ENCODE peak calls at places on chromosomes 12 and 14, in five cellular contexts. S, V, X, P and L are unnamed samples.

GRCh38 chr14:99674064-99674650 is 9.9 kb upstream of the CYP46A1 start:
- DNase-seq in S (no peak), P (no peak), V (no peak), X (no peak), L (no peak)

GRCh38 chr14:99564903-99565259 is 39.1 kb downstream of the CCDC85C start:
- DNase-seq in S (no peak), V (no peak), P (no peak), X (no peak), L (no peak)

GRCh38 chr14:76761198-76761848 is at the start of gene VASH1:
- DNase-seq in V (peak), P (no peak), X (peak), S (peak), L (peak)

GRCh38 chr12:61355105-61355504 is 905.1 kb upstream of the USP15 start:
- DNase-seq in P (no peak), V (no peak), S (no peak), X (no peak), L (no peak)

GRCh38 chr12:34403706-34404376 is 381.5 kb downstream of the ALG10 start:
- DNase-seq in S (no peak), P (no peak), V (no peak), X (no peak), L (no peak)

GRCh38 chr14:52131640-52132320 is 62.9 kb upstream of the NID2 start:
- DNase-seq in V (peak), X (peak), P (peak), S (peak), L (peak)

GRCh38 chr14:68557648-68558047 is 235.2 kb downstream of the ZFP36L1 start:
- DNase-seq in S (no peak), X (no peak), V (no peak), P (no peak), L (no peak)

GRCh38 chr14:88040141-88040540 is 35.2 kb downstream of the GPR65 start:
- DNase-seq in X (no peak), P (no peak), V (no peak), S (no peak), L (no peak)

GRCh38 chr12:116489116-116489515 is 70.1 kb upstream of the MAP1LC3B2 start:
- DNase-seq in P (no peak), S (no peak), X (no peak), V (no peak), L (no peak)

GRCh38 chr14:65095633-65096205 is 6.6 kb downstream of the MAX start:
- DNase-seq in S (no peak), P (no peak), V (peak), X (peak), L (peak)

GRCh38 chr14:100652739-100653138 is 65.5 kb upstream of the BEGAIN start:
- DNase-seq in S (no peak), X (no peak), V (no peak), P (no peak), L (no peak)

GRCh38 chr12:81758421-81759214 is 532 bp downstream of the PPFIA2 start:
- DNase-seq in V (no peak), P (peak), X (peak), S (peak), L (peak)

GRCh38 chr12:98998697-98999299 is 353.7 kb downstream of the APAF1 start:
- DNase-seq in S (peak), P (peak), X (peak), V (peak), L (peak)

GRCh38 chr14:75119056-75119455 is 7.8 kb downstream of the NEK9 start:
- DNase-seq in X (peak), P (no peak), S (no peak), V (no peak), L (no peak)

GRCh38 chr14:85250369-85250768 is 279.6 kb upstream of the FLRT2 start:
- DNase-seq in P (no peak), X (no peak), V (no peak), S (peak), L (no peak)

GRCh38 chr12:51864701-51865469 is 16.4 kb upstream of the FIGNL2 start:
- DNase-seq in X (peak), S (peak), P (no peak), V (no peak), L (peak)

GRCh38 chr14:20438664-20439063 is 2.7 kb upstream of the KLHL33 start:
- DNase-seq in P (no peak), S (no peak), V (no peak), X (no peak), L (no peak)

GRCh38 chr12:6826734-6827436 is 1.3 kb upstream of the P3H3 start:
- DNase-seq in V (no peak), X (no peak), S (no peak), P (no peak), L (no peak)

GRCh38 chr12:22625671-22626251 is 790 bp downstream of the ETNK1 start:
- DNase-seq in S (peak), V (no peak), P (no peak), X (peak), L (peak)

GRCh38 chr14:65373011-65373670 is 39.4 kb upstream of the FUT8 start:
- DNase-seq in X (no peak), S (no peak), P (no peak), V (no peak), L (no peak)

GRCh38 chr12:1918081-1918874 is at the start of gene CACNA2D4:
- DNase-seq in P (no peak), S (no peak), V (no peak), X (no peak), L (no peak)
- H3K4me3 ChIP-seq in P (no peak), S (no peak), V (no peak), X (no peak), L (no peak)

DNA sequence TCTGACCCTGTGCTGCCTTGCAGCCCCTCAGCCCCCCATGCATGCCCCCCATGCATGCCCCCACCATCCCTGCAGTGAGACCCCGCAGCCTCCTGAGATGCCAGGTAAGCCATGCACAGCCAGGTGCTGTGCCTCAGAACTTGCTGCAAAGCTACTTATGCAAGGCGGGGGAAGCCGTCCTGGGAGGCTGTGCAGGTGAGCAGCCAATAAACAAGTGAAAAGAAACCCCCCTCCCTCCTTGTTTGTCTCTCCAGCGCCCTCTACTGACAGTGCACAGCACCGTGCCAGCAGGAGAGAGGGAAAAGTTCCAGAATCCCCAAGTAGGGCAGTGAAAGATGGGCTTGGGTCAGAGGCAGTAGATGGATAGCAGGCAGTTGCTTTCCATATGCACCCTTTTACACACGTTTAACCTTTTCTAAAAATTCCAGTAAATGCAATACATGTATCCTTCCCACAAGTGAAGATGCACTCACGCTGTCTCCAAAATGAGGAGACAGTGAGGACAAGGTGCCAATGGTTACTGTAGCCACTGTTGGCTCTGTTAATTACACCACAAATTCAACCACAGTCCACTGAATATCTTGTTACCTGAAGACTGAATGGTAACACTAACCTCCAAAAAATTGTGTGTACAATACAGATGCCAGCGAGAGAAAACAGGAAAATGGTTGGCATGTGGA is 18.0 kb downstream of the TNFAIP2 start:
- DNase-seq in V (no peak), P (no peak), S (peak), X (peak), L (peak)
- H3K4me3 ChIP-seq in V (no peak), P (no peak), S (no peak), X (no peak), L (no peak)

GRCh38 chr12:101616027-101616494 is 21.3 kb downstream of the MYBPC1 start:
- DNase-seq in V (no peak), P (peak), X (peak), S (no peak), L (no peak)
- H3K4me3 ChIP-seq in V (no peak), P (peak), X (no peak), S (no peak), L (no peak)

GRCh38 chr12:50059440-50060119 is 2.2 kb downstream of the ASIC1 start:
- DNase-seq in X (no peak), S (no peak), P (no peak), V (no peak), L (no peak)
- H3K4me3 ChIP-seq in X (no peak), S (no peak), P (no peak), V (no peak), L (no peak)

GRCh38 chr12:30694971-30695326 is 720 bp downstream of the IPO8 start:
- DNase-seq in V (no peak), S (peak), X (peak), P (no peak), L (peak)

GRCh38 chr12:30696943-30697342 is 1.3 kb upstream of the IPO8 start:
- DNase-seq in X (no peak), P (no peak), S (no peak), V (no peak), L (no peak)

GRCh38 chr12:30696103-30696408 is 387 bp upstream of the IPO8 start:
- DNase-seq in S (no peak), V (no peak), P (no peak), X (no peak), L (no peak)

GRCh38 chr12:30695327-30696102 is at the start of gene IPO8:
- DNase-seq in X (peak), P (peak), V (peak), S (peak), L (peak)

DNA sequence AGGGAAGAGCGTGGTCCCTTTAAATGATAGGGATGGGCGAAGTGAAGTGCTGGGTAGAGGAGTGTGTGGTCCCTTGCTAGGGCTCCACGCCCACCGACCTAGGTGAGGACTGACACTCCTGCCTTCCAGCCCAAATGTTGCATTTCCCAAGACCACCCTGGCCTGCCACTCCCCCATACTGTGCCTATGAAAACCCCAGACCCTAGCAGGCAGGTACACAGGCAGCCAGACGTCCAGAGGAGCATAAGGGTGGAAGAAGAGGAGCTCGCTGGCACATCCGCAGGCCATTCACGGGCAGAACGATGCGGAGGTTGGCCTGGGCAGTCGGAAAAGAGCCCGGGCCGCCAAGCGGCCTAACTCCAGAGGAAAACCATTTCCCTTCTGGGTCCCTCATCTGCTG is 817 bp upstream of the IPO8 start:
- DNase-seq in X (no peak), P (no peak), V (no peak), S (no peak), L (no peak)
- H3K4me3 ChIP-seq in X (no peak), P (peak), V (no peak), S (peak), L (peak)